ENCODE peak calls at places on chromosome 19, in six cellular contexts. One of them, this sample, is unnamed.

GRCh38 chr19:10228925-10229324 is 2.2 kb downstream of the S1PR2 start:
- DNase-seq in transverse colon: no peak
- DNase-seq in AG04450: no peak
- DNase-seq in body of pancreas: no peak
- DNase-seq in astrocyte: no peak
- DNase-seq in tibial artery: no peak
- DNase-seq in this sample: peak; percentile 47

GRCh38 chr19:30426864-30427263 is 54.7 kb downstream of the ZNF536 start:
- DNase-seq in tibial artery: no peak
- DNase-seq in AG04450: no peak
- DNase-seq in body of pancreas: no peak
- DNase-seq in astrocyte: no peak
- DNase-seq in transverse colon: no peak
- DNase-seq in this sample: no peak

GRCh38 chr19:1250374-1251232 is 2.2 kb downstream of the MIDN start:
- DNase-seq in transverse colon: peak; percentile 76
- DNase-seq in astrocyte: no peak
- DNase-seq in AG04450: no peak
- DNase-seq in body of pancreas: peak; percentile 68
- DNase-seq in tibial artery: no peak
- DNase-seq in this sample: peak; percentile 77

GRCh38 chr19:17097593-17098126 is 22.1 kb downstream of the MYO9B start:
- DNase-seq in AG04450: no peak
- DNase-seq in transverse colon: no peak
- DNase-seq in body of pancreas: no peak
- DNase-seq in tibial artery: no peak
- DNase-seq in astrocyte: no peak
- DNase-seq in this sample: no peak

GRCh38 chr19:16604615-16605014 is 23.4 kb downstream of the MED26 start:
- DNase-seq in astrocyte: no peak
- DNase-seq in body of pancreas: no peak
- DNase-seq in tibial artery: no peak
- DNase-seq in AG04450: no peak
- DNase-seq in transverse colon: no peak
- DNase-seq in this sample: no peak

GRCh38 chr19:17779281-17779930 is 15.5 kb upstream of the B3GNT3 start:
- DNase-seq in tibial artery: peak; percentile 58
- DNase-seq in astrocyte: peak; percentile 28
- DNase-seq in transverse colon: peak; percentile 33
- DNase-seq in body of pancreas: no peak
- DNase-seq in AG04450: no peak
- DNase-seq in this sample: no peak

GRCh38 chr19:958967-959685 is 25.0 kb upstream of the WDR18 start:
- DNase-seq in astrocyte: peak; percentile 57
- DNase-seq in body of pancreas: no peak
- DNase-seq in transverse colon: no peak
- DNase-seq in tibial artery: no peak
- DNase-seq in AG04450: no peak
- DNase-seq in this sample: no peak

GRCh38 chr19:33071887-33072286 is 7.2 kb upstream of the RHPN2 start:
- DNase-seq in body of pancreas: no peak
- DNase-seq in AG04450: no peak
- DNase-seq in transverse colon: peak; percentile 52
- DNase-seq in tibial artery: no peak
- DNase-seq in astrocyte: peak; percentile 32
- DNase-seq in this sample: no peak

GRCh38 chr19:24054044-24054935 is 32.7 kb upstream of the ZNF254 start:
- DNase-seq in astrocyte: peak; percentile 88
- DNase-seq in AG04450: peak; percentile 58
- DNase-seq in transverse colon: no peak
- DNase-seq in body of pancreas: no peak
- DNase-seq in tibial artery: no peak
- DNase-seq in this sample: no peak

GRCh38 chr19:33306853-33307792 is 4.8 kb upstream of the CEBPA start:
- DNase-seq in astrocyte: no peak
- DNase-seq in AG04450: no peak
- DNase-seq in tibial artery: no peak
- DNase-seq in body of pancreas: peak; percentile 82
- DNase-seq in transverse colon: peak; percentile 33
- DNase-seq in this sample: no peak

GRCh38 chr19:40689339-40690049 is 957 bp downstream of the NUMBL start:
- DNase-seq in body of pancreas: no peak
- DNase-seq in transverse colon: no peak
- DNase-seq in astrocyte: peak; percentile 18
- DNase-seq in AG04450: no peak
- DNase-seq in tibial artery: peak; percentile 43
- DNase-seq in this sample: no peak

GRCh38 chr19:55300821-55301458 is 17.1 kb downstream of the BRSK1 start:
- DNase-seq in AG04450: no peak
- DNase-seq in body of pancreas: no peak
- DNase-seq in tibial artery: no peak
- DNase-seq in transverse colon: no peak
- DNase-seq in astrocyte: no peak
- DNase-seq in this sample: no peak

GRCh38 chr19:53132231-53132991 is at the start of gene ZNF415:
- DNase-seq in AG04450: peak; percentile 41
- DNase-seq in tibial artery: peak; percentile 66
- DNase-seq in body of pancreas: peak; percentile 83
- DNase-seq in astrocyte: peak; percentile 54
- DNase-seq in transverse colon: peak; percentile 79
- DNase-seq in this sample: peak; percentile 75

GRCh38 chr19:30686911-30687566 is 314.9 kb downstream of the ZNF536 start:
- DNase-seq in body of pancreas: no peak
- DNase-seq in transverse colon: no peak
- DNase-seq in tibial artery: no peak
- DNase-seq in astrocyte: no peak
- DNase-seq in AG04450: no peak
- DNase-seq in this sample: no peak

GRCh38 chr19:4497770-4498389 is 20.4 kb downstream of the PLIN4 start:
- DNase-seq in astrocyte: no peak
- DNase-seq in tibial artery: no peak
- DNase-seq in AG04450: no peak
- DNase-seq in body of pancreas: no peak
- DNase-seq in transverse colon: no peak
- DNase-seq in this sample: no peak

GRCh38 chr19:53112286-53112685 is 9.1 kb upstream of the ZNF160 start:
- DNase-seq in tibial artery: no peak
- DNase-seq in body of pancreas: no peak
- DNase-seq in astrocyte: peak; percentile 26
- DNase-seq in AG04450: no peak
- DNase-seq in transverse colon: no peak
- DNase-seq in this sample: no peak

GRCh38 chr19:19606021-19606420 is 12.5 kb downstream of the PBX4 start:
- DNase-seq in tibial artery: no peak
- DNase-seq in astrocyte: peak; percentile 20
- DNase-seq in AG04450: no peak
- DNase-seq in transverse colon: peak; percentile 74
- DNase-seq in body of pancreas: no peak
- DNase-seq in this sample: no peak

GRCh38 chr19:21472507-21472906 is 32.9 kb upstream of the ZNF429 start:
- DNase-seq in transverse colon: no peak
- DNase-seq in astrocyte: no peak
- DNase-seq in tibial artery: no peak
- DNase-seq in AG04450: no peak
- DNase-seq in body of pancreas: no peak
- DNase-seq in this sample: no peak

GRCh38 chr19:48975947-48976847 is 11.1 kb downstream of the FTL start:
- DNase-seq in transverse colon: no peak
- DNase-seq in tibial artery: no peak
- DNase-seq in AG04450: no peak
- DNase-seq in body of pancreas: no peak
- DNase-seq in astrocyte: no peak
- DNase-seq in this sample: peak; percentile 47

GRCh38 chr19:19428746-19429145 is 23.3 kb downstream of the GATAD2A start:
- DNase-seq in AG04450: no peak
- DNase-seq in transverse colon: no peak
- DNase-seq in tibial artery: no peak
- DNase-seq in body of pancreas: no peak
- DNase-seq in astrocyte: no peak
- DNase-seq in this sample: no peak

GRCh38 chr19:8265872-8266271 is 42.3 kb downstream of the CD320 start:
- DNase-seq in tibial artery: no peak
- DNase-seq in transverse colon: no peak
- DNase-seq in body of pancreas: no peak
- DNase-seq in astrocyte: no peak
- DNase-seq in AG04450: no peak
- DNase-seq in this sample: no peak

GRCh38 chr19:18594824-18595373 is 6.3 kb downstream of the REX1BD start:
- DNase-seq in astrocyte: no peak
- DNase-seq in AG04450: no peak
- DNase-seq in transverse colon: no peak
- DNase-seq in body of pancreas: no peak
- DNase-seq in tibial artery: no peak
- DNase-seq in this sample: no peak

GRCh38 chr19:39351537-39352037 is 9.4 kb downstream of the SAMD4B start:
- DNase-seq in transverse colon: no peak
- DNase-seq in tibial artery: no peak
- DNase-seq in AG04450: no peak
- DNase-seq in astrocyte: no peak
- DNase-seq in body of pancreas: no peak
- DNase-seq in this sample: no peak
- TF ChIP-seq CTCF in transverse colon: no peak
- TF ChIP-seq CTCF in tibial artery: no peak
- TF ChIP-seq CTCF in AG04450: no peak
- TF ChIP-seq CTCF in astrocyte: no peak
- TF ChIP-seq CTCF in body of pancreas: no peak
- TF ChIP-seq CTCF in this sample: no peak

DNA sequence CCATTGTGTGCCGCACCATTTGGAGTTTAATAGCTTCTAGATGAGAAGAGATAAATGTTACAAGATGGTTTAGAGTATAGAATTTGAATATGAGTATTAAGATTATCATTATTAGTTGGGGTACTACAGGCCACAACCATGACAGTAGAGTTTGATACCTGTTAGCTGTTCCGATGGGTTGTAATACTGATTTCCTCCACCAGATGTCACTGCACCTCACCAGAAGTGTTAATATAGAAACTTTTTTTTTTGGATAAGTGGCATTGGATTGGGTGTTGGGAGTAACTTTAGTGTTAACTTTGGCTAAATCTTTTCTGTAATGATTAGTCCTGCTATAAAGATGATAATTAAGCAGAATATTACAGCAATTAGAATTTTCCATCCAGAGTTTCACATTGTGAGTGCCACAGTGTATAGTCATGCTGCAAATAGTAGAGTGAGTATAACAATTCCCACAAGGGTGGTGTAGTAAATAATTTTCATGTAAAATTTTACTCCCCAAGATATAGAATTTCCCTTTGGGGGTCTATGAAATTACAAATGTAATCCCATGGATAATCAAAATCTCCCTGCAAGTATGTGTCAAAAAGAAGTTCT is 56.3 kb downstream of the PSG3 start:
- DNase-seq in AG04450: no peak
- DNase-seq in transverse colon: no peak
- DNase-seq in tibial artery: no peak
- DNase-seq in astrocyte: peak; percentile 4
- DNase-seq in body of pancreas: no peak
- DNase-seq in this sample: no peak
- TF ChIP-seq CTCF in AG04450: peak; percentile 71
- TF ChIP-seq CTCF in transverse colon: peak; percentile 34
- TF ChIP-seq CTCF in tibial artery: no peak
- TF ChIP-seq CTCF in astrocyte: peak; percentile 68
- TF ChIP-seq CTCF in body of pancreas: peak; percentile 27
- TF ChIP-seq CTCF in this sample: peak; percentile 81

GRCh38 chr19:57611113-57611512 is 2.9 kb upstream of the ZNF134 start:
- DNase-seq in AG04450: no peak
- DNase-seq in astrocyte: no peak
- DNase-seq in transverse colon: no peak
- DNase-seq in tibial artery: no peak
- DNase-seq in body of pancreas: no peak
- DNase-seq in this sample: no peak

GRCh38 chr19:57615346-57615745 is 1.3 kb downstream of the ZNF134 start:
- DNase-seq in body of pancreas: no peak
- DNase-seq in transverse colon: no peak
- DNase-seq in tibial artery: no peak
- DNase-seq in AG04450: no peak
- DNase-seq in astrocyte: no peak
- DNase-seq in this sample: no peak

GRCh38 chr19:57613941-57614743 is at the start of gene ZNF134:
- DNase-seq in AG04450: peak; percentile 72
- DNase-seq in tibial artery: peak; percentile 83
- DNase-seq in transverse colon: peak; percentile 94
- DNase-seq in astrocyte: peak; percentile 83
- DNase-seq in body of pancreas: peak; percentile 88
- DNase-seq in this sample: peak; percentile 86
- TF ChIP-seq CTCF in AG04450: peak; percentile 41
- TF ChIP-seq CTCF in tibial artery: no peak
- TF ChIP-seq CTCF in transverse colon: peak; percentile 11
- TF ChIP-seq CTCF in astrocyte: peak; percentile 9
- TF ChIP-seq CTCF in body of pancreas: no peak
- TF ChIP-seq CTCF in this sample: no peak

DNA sequence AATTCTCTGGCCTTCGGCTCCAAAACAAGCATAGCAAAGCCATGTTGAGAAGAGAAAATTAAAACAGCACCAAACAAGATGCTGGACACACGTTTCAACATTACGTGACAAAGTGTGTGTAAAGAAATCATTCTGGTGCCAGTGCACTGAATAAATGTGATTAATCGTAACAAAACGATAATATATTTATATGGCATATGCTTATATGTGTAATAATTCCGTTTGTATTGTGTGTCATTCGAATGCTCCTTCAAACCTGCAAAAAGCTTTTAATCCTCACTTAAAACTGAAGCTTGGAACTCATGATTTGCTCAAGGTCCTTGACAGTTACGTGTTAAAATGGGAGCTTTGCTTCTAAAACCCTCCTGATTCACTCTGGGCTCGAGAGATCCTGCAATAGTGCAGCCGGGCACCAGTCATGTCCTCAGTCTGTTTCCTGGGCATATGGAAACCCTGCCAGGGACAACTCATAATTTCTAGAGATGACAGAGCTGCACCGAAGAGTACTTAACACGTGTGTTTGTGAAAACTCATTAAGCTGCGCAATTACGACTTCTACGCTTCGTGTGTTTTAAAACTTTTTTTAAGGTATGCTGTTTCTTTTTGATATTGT is 731 bp upstream of the AKAP8L start:
- DNase-seq in transverse colon: no peak
- DNase-seq in body of pancreas: peak; percentile 15
- DNase-seq in AG04450: no peak
- DNase-seq in tibial artery: no peak
- DNase-seq in astrocyte: no peak
- DNase-seq in this sample: no peak
- TF ChIP-seq CTCF in transverse colon: no peak
- TF ChIP-seq CTCF in body of pancreas: no peak
- TF ChIP-seq CTCF in AG04450: no peak
- TF ChIP-seq CTCF in tibial artery: no peak
- TF ChIP-seq CTCF in astrocyte: no peak
- TF ChIP-seq CTCF in this sample: no peak

This sample was measured in endothelial cell.